ENCODE peak calls at places on chromosome 9, in four cellular contexts. One of them, this sample, is unnamed.

GRCh38 chr9:121784706-121785426 is 133.4 kb downstream of the DAB2IP start:
- DNase-seq in nephron progenitor cell: no peak
- DNase-seq in activated CD4-positive, alpha-beta T cell treated with anti-CD3 and anti-CD28 coated beads for 4 hours: no peak
- DNase-seq in activated T-helper 1 cell treated with anti-CD3 and anti-CD28 coated beads, Interleukin-12 subunit alpha, Interleukin-12 subunit beta, Interleukin-2, Interleukin-4 antibody, amounts not matched to agents 30 ng/mL and 10 ng/mL and 1 ng/mL, durations not matched to agents 14 hours and 24 hours and 36 hours: no peak
- DNase-seq in this sample: no peak

GRCh38 chr9:123353041-123353440 is 3.0 kb upstream of the CRB2 start:
- DNase-seq in activated T-helper 1 cell treated with anti-CD3 and anti-CD28 coated beads, Interleukin-12 subunit alpha, Interleukin-12 subunit beta, Interleukin-2, Interleukin-4 antibody, amounts not matched to agents 30 ng/mL and 10 ng/mL and 1 ng/mL, durations not matched to agents 14 hours and 24 hours and 36 hours: no peak
- DNase-seq in activated CD4-positive, alpha-beta T cell treated with anti-CD3 and anti-CD28 coated beads for 4 hours: no peak
- DNase-seq in nephron progenitor cell: no peak
- DNase-seq in this sample: no peak

GRCh38 chr9:110835404-110835803 is 166.8 kb downstream of the MUSK start:
- DNase-seq in activated T-helper 1 cell treated with anti-CD3 and anti-CD28 coated beads, Interleukin-12 subunit alpha, Interleukin-12 subunit beta, Interleukin-2, Interleukin-4 antibody, amounts not matched to agents 30 ng/mL and 10 ng/mL and 1 ng/mL, durations not matched to agents 14 hours and 24 hours and 36 hours: no peak
- DNase-seq in nephron progenitor cell: no peak
- DNase-seq in activated CD4-positive, alpha-beta T cell treated with anti-CD3 and anti-CD28 coated beads for 4 hours: no peak
- DNase-seq in this sample: no peak

GRCh38 chr9:97367729-97368128 is 44.2 kb upstream of the TDRD7 start:
- DNase-seq in activated T-helper 1 cell treated with anti-CD3 and anti-CD28 coated beads, Interleukin-12 subunit alpha, Interleukin-12 subunit beta, Interleukin-2, Interleukin-4 antibody, amounts not matched to agents 30 ng/mL and 10 ng/mL and 1 ng/mL, durations not matched to agents 14 hours and 24 hours and 36 hours: no peak
- DNase-seq in nephron progenitor cell: no peak
- DNase-seq in activated CD4-positive, alpha-beta T cell treated with anti-CD3 and anti-CD28 coated beads for 4 hours: no peak
- DNase-seq in this sample: no peak

GRCh38 chr9:87292449-87293191 is 205.0 kb upstream of the DAPK1 start:
- DNase-seq in activated CD4-positive, alpha-beta T cell treated with anti-CD3 and anti-CD28 coated beads for 4 hours: no peak
- DNase-seq in nephron progenitor cell: no peak
- DNase-seq in activated T-helper 1 cell treated with anti-CD3 and anti-CD28 coated beads, Interleukin-12 subunit alpha, Interleukin-12 subunit beta, Interleukin-2, Interleukin-4 antibody, amounts not matched to agents 30 ng/mL and 10 ng/mL and 1 ng/mL, durations not matched to agents 14 hours and 24 hours and 36 hours: no peak
- DNase-seq in this sample: no peak

GRCh38 chr9:16645970-16646369 is 224.5 kb downstream of the BNC2 start:
- DNase-seq in activated CD4-positive, alpha-beta T cell treated with anti-CD3 and anti-CD28 coated beads for 4 hours: no peak
- DNase-seq in nephron progenitor cell: no peak
- DNase-seq in activated T-helper 1 cell treated with anti-CD3 and anti-CD28 coated beads, Interleukin-12 subunit alpha, Interleukin-12 subunit beta, Interleukin-2, Interleukin-4 antibody, amounts not matched to agents 30 ng/mL and 10 ng/mL and 1 ng/mL, durations not matched to agents 14 hours and 24 hours and 36 hours: no peak
- DNase-seq in this sample: no peak

GRCh38 chr9:13688990-13689600 is 409.6 kb upstream of the MPDZ start:
- DNase-seq in nephron progenitor cell: no peak
- DNase-seq in activated CD4-positive, alpha-beta T cell treated with anti-CD3 and anti-CD28 coated beads for 4 hours: no peak
- DNase-seq in activated T-helper 1 cell treated with anti-CD3 and anti-CD28 coated beads, Interleukin-12 subunit alpha, Interleukin-12 subunit beta, Interleukin-2, Interleukin-4 antibody, amounts not matched to agents 30 ng/mL and 10 ng/mL and 1 ng/mL, durations not matched to agents 14 hours and 24 hours and 36 hours: no peak
- DNase-seq in this sample: no peak

GRCh38 chr9:33659915-33660314 is 135.4 kb upstream of the PRSS3 start:
- DNase-seq in activated T-helper 1 cell treated with anti-CD3 and anti-CD28 coated beads, Interleukin-12 subunit alpha, Interleukin-12 subunit beta, Interleukin-2, Interleukin-4 antibody, amounts not matched to agents 30 ng/mL and 10 ng/mL and 1 ng/mL, durations not matched to agents 14 hours and 24 hours and 36 hours: no peak
- DNase-seq in activated CD4-positive, alpha-beta T cell treated with anti-CD3 and anti-CD28 coated beads for 4 hours: no peak
- DNase-seq in nephron progenitor cell: no peak
- DNase-seq in this sample: no peak

GRCh38 chr9:101481296-101481695 is 45.7 kb upstream of the ALDOB start:
- DNase-seq in activated CD4-positive, alpha-beta T cell treated with anti-CD3 and anti-CD28 coated beads for 4 hours: no peak
- DNase-seq in nephron progenitor cell: no peak
- DNase-seq in activated T-helper 1 cell treated with anti-CD3 and anti-CD28 coated beads, Interleukin-12 subunit alpha, Interleukin-12 subunit beta, Interleukin-2, Interleukin-4 antibody, amounts not matched to agents 30 ng/mL and 10 ng/mL and 1 ng/mL, durations not matched to agents 14 hours and 24 hours and 36 hours: no peak
- DNase-seq in this sample: no peak

GRCh38 chr9:113508111-113508749 is 44.7 kb downstream of the RGS3 start:
- DNase-seq in activated T-helper 1 cell treated with anti-CD3 and anti-CD28 coated beads, Interleukin-12 subunit alpha, Interleukin-12 subunit beta, Interleukin-2, Interleukin-4 antibody, amounts not matched to agents 30 ng/mL and 10 ng/mL and 1 ng/mL, durations not matched to agents 14 hours and 24 hours and 36 hours: no peak
- DNase-seq in nephron progenitor cell: no peak
- DNase-seq in activated CD4-positive, alpha-beta T cell treated with anti-CD3 and anti-CD28 coated beads for 4 hours: no peak
- DNase-seq in this sample: no peak

GRCh38 chr9:106487256-106487655 is 375.7 kb upstream of the ZNF462 start:
- DNase-seq in activated T-helper 1 cell treated with anti-CD3 and anti-CD28 coated beads, Interleukin-12 subunit alpha, Interleukin-12 subunit beta, Interleukin-2, Interleukin-4 antibody, amounts not matched to agents 30 ng/mL and 10 ng/mL and 1 ng/mL, durations not matched to agents 14 hours and 24 hours and 36 hours: no peak
- DNase-seq in nephron progenitor cell: no peak
- DNase-seq in activated CD4-positive, alpha-beta T cell treated with anti-CD3 and anti-CD28 coated beads for 4 hours: no peak
- DNase-seq in this sample: no peak

GRCh38 chr9:91071185-91071990 is 269.8 kb downstream of the SYK start:
- DNase-seq in activated CD4-positive, alpha-beta T cell treated with anti-CD3 and anti-CD28 coated beads for 4 hours: peak; percentile 22
- DNase-seq in activated T-helper 1 cell treated with anti-CD3 and anti-CD28 coated beads, Interleukin-12 subunit alpha, Interleukin-12 subunit beta, Interleukin-2, Interleukin-4 antibody, amounts not matched to agents 30 ng/mL and 10 ng/mL and 1 ng/mL, durations not matched to agents 14 hours and 24 hours and 36 hours: peak; percentile 35
- DNase-seq in nephron progenitor cell: no peak
- DNase-seq in this sample: no peak

GRCh38 chr9:114392749-114393112 is 4.9 kb upstream of the AKNA start:
- DNase-seq in nephron progenitor cell: no peak
- DNase-seq in activated CD4-positive, alpha-beta T cell treated with anti-CD3 and anti-CD28 coated beads for 4 hours: no peak
- DNase-seq in activated T-helper 1 cell treated with anti-CD3 and anti-CD28 coated beads, Interleukin-12 subunit alpha, Interleukin-12 subunit beta, Interleukin-2, Interleukin-4 antibody, amounts not matched to agents 30 ng/mL and 10 ng/mL and 1 ng/mL, durations not matched to agents 14 hours and 24 hours and 36 hours: no peak
- DNase-seq in this sample: no peak

GRCh38 chr9:98860871-98861293 is 53.4 kb downstream of the GALNT12 start:
- DNase-seq in nephron progenitor cell: no peak
- DNase-seq in activated CD4-positive, alpha-beta T cell treated with anti-CD3 and anti-CD28 coated beads for 4 hours: no peak
- DNase-seq in activated T-helper 1 cell treated with anti-CD3 and anti-CD28 coated beads, Interleukin-12 subunit alpha, Interleukin-12 subunit beta, Interleukin-2, Interleukin-4 antibody, amounts not matched to agents 30 ng/mL and 10 ng/mL and 1 ng/mL, durations not matched to agents 14 hours and 24 hours and 36 hours: no peak
- DNase-seq in this sample: no peak

GRCh38 chr9:95981741-95982390 is 106.4 kb downstream of the ERCC6L2 start:
- DNase-seq in nephron progenitor cell: no peak
- DNase-seq in activated T-helper 1 cell treated with anti-CD3 and anti-CD28 coated beads, Interleukin-12 subunit alpha, Interleukin-12 subunit beta, Interleukin-2, Interleukin-4 antibody, amounts not matched to agents 30 ng/mL and 10 ng/mL and 1 ng/mL, durations not matched to agents 14 hours and 24 hours and 36 hours: no peak
- DNase-seq in activated CD4-positive, alpha-beta T cell treated with anti-CD3 and anti-CD28 coated beads for 4 hours: no peak
- DNase-seq in this sample: no peak

GRCh38 chr9:132797861-132798659 is 80.0 kb downstream of the AK8 start:
- DNase-seq in activated T-helper 1 cell treated with anti-CD3 and anti-CD28 coated beads, Interleukin-12 subunit alpha, Interleukin-12 subunit beta, Interleukin-2, Interleukin-4 antibody, amounts not matched to agents 30 ng/mL and 10 ng/mL and 1 ng/mL, durations not matched to agents 14 hours and 24 hours and 36 hours: no peak
- DNase-seq in nephron progenitor cell: no peak
- DNase-seq in activated CD4-positive, alpha-beta T cell treated with anti-CD3 and anti-CD28 coated beads for 4 hours: no peak
- DNase-seq in this sample: no peak

GRCh38 chr9:121372563-121373400 is 2.7 kb upstream of the STOM start:
- DNase-seq in activated T-helper 1 cell treated with anti-CD3 and anti-CD28 coated beads, Interleukin-12 subunit alpha, Interleukin-12 subunit beta, Interleukin-2, Interleukin-4 antibody, amounts not matched to agents 30 ng/mL and 10 ng/mL and 1 ng/mL, durations not matched to agents 14 hours and 24 hours and 36 hours: no peak
- DNase-seq in nephron progenitor cell: no peak
- DNase-seq in activated CD4-positive, alpha-beta T cell treated with anti-CD3 and anti-CD28 coated beads for 4 hours: no peak
- DNase-seq in this sample: no peak

GRCh38 chr9:124834586-124834985 is 18.7 kb upstream of the WDR38 start:
- DNase-seq in activated CD4-positive, alpha-beta T cell treated with anti-CD3 and anti-CD28 coated beads for 4 hours: no peak
- DNase-seq in nephron progenitor cell: no peak
- DNase-seq in activated T-helper 1 cell treated with anti-CD3 and anti-CD28 coated beads, Interleukin-12 subunit alpha, Interleukin-12 subunit beta, Interleukin-2, Interleukin-4 antibody, amounts not matched to agents 30 ng/mL and 10 ng/mL and 1 ng/mL, durations not matched to agents 14 hours and 24 hours and 36 hours: no peak
- DNase-seq in this sample: no peak

GRCh38 chr9:110115868-110116542 is 92.0 kb downstream of the C9orf152 start:
- DNase-seq in activated CD4-positive, alpha-beta T cell treated with anti-CD3 and anti-CD28 coated beads for 4 hours: no peak
- DNase-seq in nephron progenitor cell: no peak
- DNase-seq in activated T-helper 1 cell treated with anti-CD3 and anti-CD28 coated beads, Interleukin-12 subunit alpha, Interleukin-12 subunit beta, Interleukin-2, Interleukin-4 antibody, amounts not matched to agents 30 ng/mL and 10 ng/mL and 1 ng/mL, durations not matched to agents 14 hours and 24 hours and 36 hours: no peak
- DNase-seq in this sample: no peak

GRCh38 chr9:101485873-101486692 is 47.6 kb upstream of the RNF20 start:
- DNase-seq in nephron progenitor cell: peak; percentile 64
- DNase-seq in activated CD4-positive, alpha-beta T cell treated with anti-CD3 and anti-CD28 coated beads for 4 hours: no peak
- DNase-seq in activated T-helper 1 cell treated with anti-CD3 and anti-CD28 coated beads, Interleukin-12 subunit alpha, Interleukin-12 subunit beta, Interleukin-2, Interleukin-4 antibody, amounts not matched to agents 30 ng/mL and 10 ng/mL and 1 ng/mL, durations not matched to agents 14 hours and 24 hours and 36 hours: no peak
- DNase-seq in this sample: peak; percentile 50

GRCh38 chr9:87530716-87531115 is 33.0 kb downstream of the DAPK1 start:
- DNase-seq in nephron progenitor cell: no peak
- DNase-seq in activated CD4-positive, alpha-beta T cell treated with anti-CD3 and anti-CD28 coated beads for 4 hours: no peak
- DNase-seq in activated T-helper 1 cell treated with anti-CD3 and anti-CD28 coated beads, Interleukin-12 subunit alpha, Interleukin-12 subunit beta, Interleukin-2, Interleukin-4 antibody, amounts not matched to agents 30 ng/mL and 10 ng/mL and 1 ng/mL, durations not matched to agents 14 hours and 24 hours and 36 hours: no peak
- DNase-seq in this sample: no peak

GRCh38 chr9:136747161-136748060 is 914 bp downstream of the LCN6 start:
- DNase-seq in activated T-helper 1 cell treated with anti-CD3 and anti-CD28 coated beads, Interleukin-12 subunit alpha, Interleukin-12 subunit beta, Interleukin-2, Interleukin-4 antibody, amounts not matched to agents 30 ng/mL and 10 ng/mL and 1 ng/mL, durations not matched to agents 14 hours and 24 hours and 36 hours: no peak
- DNase-seq in nephron progenitor cell: no peak
- DNase-seq in activated CD4-positive, alpha-beta T cell treated with anti-CD3 and anti-CD28 coated beads for 4 hours: no peak
- DNase-seq in this sample: no peak

GRCh38 chr9:79946718-79947117 is 375.0 kb downstream of the TLE4 start:
- DNase-seq in activated T-helper 1 cell treated with anti-CD3 and anti-CD28 coated beads, Interleukin-12 subunit alpha, Interleukin-12 subunit beta, Interleukin-2, Interleukin-4 antibody, amounts not matched to agents 30 ng/mL and 10 ng/mL and 1 ng/mL, durations not matched to agents 14 hours and 24 hours and 36 hours: no peak
- DNase-seq in nephron progenitor cell: no peak
- DNase-seq in activated CD4-positive, alpha-beta T cell treated with anti-CD3 and anti-CD28 coated beads for 4 hours: no peak
- DNase-seq in this sample: no peak

GRCh38 chr9:113616716-113617496 is 153.4 kb downstream of the RGS3 start:
- DNase-seq in activated CD4-positive, alpha-beta T cell treated with anti-CD3 and anti-CD28 coated beads for 4 hours: no peak
- DNase-seq in nephron progenitor cell: no peak
- DNase-seq in activated T-helper 1 cell treated with anti-CD3 and anti-CD28 coated beads, Interleukin-12 subunit alpha, Interleukin-12 subunit beta, Interleukin-2, Interleukin-4 antibody, amounts not matched to agents 30 ng/mL and 10 ng/mL and 1 ng/mL, durations not matched to agents 14 hours and 24 hours and 36 hours: no peak
- DNase-seq in this sample: no peak

This sample was measured in right lobe of liver.